ENCODE peak calls at places on chromosomes 3 and 15, in six cellular contexts. G is neuronal stem cell, R is fibroblast of lung, E is MM.1S, U is GM23248, P is adipocyte. N is an unnamed sample.

GRCh38 chr15:80087104-80087503 is 27.6 kb downstream of the ZFAND6 start:
- DNase-seq in G (no peak), R (no peak), E (no peak), U (no peak), P (peak; percentile 13), N (no peak)

GRCh38 chr3:116863842-116864626 is 154.5 kb downstream of the TUSC7 start:
- DNase-seq in G (peak; percentile 56), R (peak; percentile 42), E (peak; percentile 69), U (peak; percentile 64), P (peak; percentile 79), N (no peak)

GRCh38 chr15:47427463-47427862 is 289.8 kb upstream of the SEMA6D start:
- DNase-seq in G (no peak), R (peak; percentile 37), E (no peak), U (no peak), P (no peak), N (no peak)

GRCh38 chr3:148158210-148158609 is 539.5 kb upstream of the AGTR1 start:
- DNase-seq in G (no peak), R (peak; percentile 79), E (no peak), U (peak; percentile 67), P (peak; percentile 81), N (no peak)

GRCh38 chr15:67164401-67164791 is 90.1 kb downstream of the AAGAB start:
- DNase-seq in G (no peak), R (peak; percentile 56), E (no peak), U (no peak), P (no peak), N (no peak)

GRCh38 chr3:100725935-100726334 is 16.6 kb downstream of the TFG start:
- DNase-seq in G (no peak), R (no peak), E (no peak), U (no peak), P (no peak), N (no peak)

GRCh38 chr3:182911782-182912111 is 68.6 kb downstream of the DCUN1D1 start:
- DNase-seq in G (no peak), R (peak; percentile 19), E (no peak), U (no peak), P (no peak), N (no peak)

GRCh38 chr3:127851899-127852298 is 29.6 kb upstream of the MGLL start:
- DNase-seq in G (no peak), R (no peak), E (no peak), U (no peak), P (no peak), N (no peak)

GRCh38 chr3:102974333-102974732 is 539.5 kb downstream of the ZPLD1 start:
- DNase-seq in G (no peak), R (no peak), E (no peak), U (no peak), P (no peak), N (no peak)
- H3K9ac ChIP-seq in G (no peak overlapping the region), R (no peak overlapping the region), E (no peak overlapping the region), U (no peak overlapping the region), P (no peak overlapping the region), N (no peak overlapping the region)

GRCh38 chr3:9934993-9935392 is 1.4 kb downstream of the CRELD1 start:
- DNase-seq in G (no peak), R (no peak), E (no peak), U (no peak), P (no peak), N (no peak)
- H3K4me3 ChIP-seq in G (no peak overlapping the region), R (no peak overlapping the region), E (no peak overlapping the region), U (no peak overlapping the region), P (peak overlapping the region; percentile 89), N (peak overlapping the region; percentile 84)

GRCh38 chr3:89314454-89314853 is 207.0 kb downstream of the EPHA3 start:
- DNase-seq in G (no peak), R (peak; percentile 58), E (peak; percentile 31), U (peak; percentile 79), P (peak; percentile 55), N (no peak)

GRCh38 chr3:89320186-89320585 is 212.8 kb downstream of the EPHA3 start:
- DNase-seq in G (no peak), R (no peak), E (no peak), U (no peak), P (no peak), N (no peak)

GRCh38 chr3:89312141-89312540 is 204.7 kb downstream of the EPHA3 start:
- DNase-seq in G (no peak), R (no peak), E (no peak), U (no peak), P (no peak), N (no peak)

GRCh38 chr3:89315750-89316149 is 208.3 kb downstream of the EPHA3 start:
- DNase-seq in G (no peak), R (peak; percentile 75), E (no peak), U (no peak), P (no peak), N (no peak)
- H3K36me3 ChIP-seq in G (no peaks in the 10 kb centered on the region), R (no peaks in the 10 kb centered on the region), E (no peaks in the 10 kb centered on the region), U (no peaks in the 10 kb centered on the region), P (no peaks in the 10 kb centered on the region), N (no peaks in the 10 kb centered on the region)

GRCh38 chr3:22981176-22981575 is 222.0 kb upstream of the UBE2E2 start:
- DNase-seq in G (no peak), R (no peak), E (no peak), U (no peak), P (no peak), N (no peak)

GRCh38 chr3:22977650-22978289 is 225.4 kb upstream of the UBE2E2 start:
- DNase-seq in G (no peak), R (no peak), E (peak; percentile 53), U (no peak), P (no peak), N (no peak)

GRCh38 chr3:22981861-22982260 is 221.3 kb upstream of the UBE2E2 start:
- DNase-seq in G (no peak), R (no peak), E (no peak), U (no peak), P (no peak), N (no peak)

GRCh38 chr3:22979581-22979980 is 223.5 kb upstream of the UBE2E2 start:
- DNase-seq in G (no peak), R (no peak), E (peak; percentile 30), U (no peak), P (peak; percentile 32), N (no peak)

DNA sequence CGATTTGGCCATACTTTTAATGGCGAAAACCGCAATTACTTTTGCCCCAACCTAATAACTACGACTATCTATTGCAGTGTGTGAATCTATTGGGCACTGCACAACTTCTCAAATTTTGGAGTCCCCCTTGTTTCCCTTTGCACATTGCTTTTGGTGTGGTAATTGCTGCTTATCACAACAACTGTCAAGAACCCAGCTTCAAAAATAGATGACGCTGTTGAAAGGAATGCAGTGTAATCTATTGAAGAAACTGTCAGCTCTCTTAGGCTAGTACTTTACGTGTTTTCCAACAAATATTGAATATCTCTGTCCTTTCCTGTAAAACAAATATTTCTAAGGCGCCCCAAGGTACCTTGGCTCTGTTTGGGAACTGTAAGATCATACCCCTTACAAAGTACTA is 222.8 kb upstream of the UBE2E2 start:
- DNase-seq in G (no peak), R (peak; percentile 59), E (no peak), U (no peak), P (peak; percentile 28), N (no peak)
- H3K9ac ChIP-seq in G (no peak overlapping the region), R (no peak overlapping the region), E (no peak overlapping the region), U (no peak overlapping the region), P (no peak overlapping the region), N (no peak overlapping the region)

GRCh38 chr15:89666147-89666857 is 11.0 kb upstream of the KIF7 start:
- DNase-seq in G (no peak), R (no peak), E (no peak), U (no peak), P (no peak), N (no peak)
- H3K4me3 ChIP-seq in G (no peak overlapping the region), R (peak overlapping the region; percentile 13), E (peak overlapping the region; percentile 57), U (peak overlapping the region; percentile 53), P (peak overlapping the region; percentile 59), N (peak overlapping the region; percentile 30)

DNA sequence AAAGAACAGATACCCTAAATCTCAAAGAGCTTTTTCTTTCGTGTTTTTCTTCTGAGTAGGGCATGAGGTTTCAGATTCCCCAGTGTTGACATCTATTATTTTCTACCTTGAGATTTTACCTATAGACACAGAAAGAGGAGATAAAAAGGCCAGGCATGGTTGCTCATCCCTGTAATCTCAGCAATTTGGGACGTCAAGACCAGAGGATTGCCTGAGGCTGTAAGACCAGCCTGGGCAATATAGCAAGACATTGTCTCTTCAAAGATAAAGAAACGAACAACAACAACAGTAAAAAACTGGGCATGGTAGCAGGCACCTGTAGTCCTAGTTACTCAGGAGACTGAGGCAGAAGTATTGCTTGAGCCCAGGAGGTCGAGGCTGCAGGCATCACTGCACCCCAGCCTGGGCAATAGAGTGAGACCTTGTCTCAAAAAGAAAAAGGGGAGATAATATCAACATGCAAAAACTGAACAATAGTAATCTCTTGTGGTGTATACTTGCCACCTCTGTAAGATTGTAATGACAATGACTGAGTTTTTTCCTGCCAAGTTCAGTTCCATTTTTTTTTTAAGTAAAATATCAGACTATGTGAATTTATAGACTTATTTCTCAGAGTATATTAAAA is 71.3 kb downstream of the MBNL1 start:
- DNase-seq in G (no peak), R (no peak), E (no peak), U (no peak), P (no peak), N (no peak)
- H3K36me3 ChIP-seq in G (no peaks in the 10 kb centered on the region), R (peaks cover 1% of the 10 kb centered on the region), E (peaks cover 11% of the 10 kb centered on the region), U (peaks cover 29% of the 10 kb centered on the region), P (peaks cover 42% of the 10 kb centered on the region), N (no peaks in the 10 kb centered on the region)

GRCh38 chr3:71153753-71154152 is 429.8 kb downstream of the FOXP1 start:
- DNase-seq in G (no peak), R (no peak), E (no peak), U (no peak), P (peak; percentile 13), N (no peak)
- H3K9ac ChIP-seq in G (no peak overlapping the region), R (no peak overlapping the region), E (no peak overlapping the region), U (no peak overlapping the region), P (no peak overlapping the region), N (no peak overlapping the region)

DNA sequence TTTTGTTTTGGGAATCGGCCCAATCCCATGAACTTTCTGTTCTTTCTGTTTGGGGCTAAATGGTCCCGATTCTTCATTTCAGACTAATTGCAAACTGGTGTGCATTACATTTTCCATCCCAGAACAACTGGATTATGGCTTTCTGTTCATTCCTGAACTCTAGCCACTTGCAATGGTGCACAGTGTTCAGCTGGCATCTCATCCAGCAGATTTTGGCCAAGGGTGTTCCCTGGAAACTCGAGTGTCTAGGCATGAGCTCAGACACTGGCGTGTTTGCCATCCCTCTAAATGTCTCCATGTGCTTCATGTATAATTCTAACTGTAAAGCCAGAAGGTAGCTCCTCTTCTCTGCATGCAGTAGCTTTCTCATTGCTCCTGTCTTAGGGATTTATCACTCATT is 97.1 kb upstream of the MYZAP start:
- DNase-seq in G (no peak), R (no peak), E (no peak), U (no peak), P (no peak), N (no peak)
- H3K4me3 ChIP-seq in G (no peak overlapping the region), R (no peak overlapping the region), E (no peak overlapping the region), U (no peak overlapping the region), P (no peak overlapping the region), N (no peak overlapping the region)

GRCh38 chr15:60372223-60372622 is 25.6 kb downstream of the ANXA2 start:
- DNase-seq in G (no peak), R (no peak), E (no peak), U (peak; percentile 52), P (no peak), N (no peak)
- H3K36me3 ChIP-seq in G (no peaks in the 10 kb centered on the region), R (peaks cover 28% of the 10 kb centered on the region), E (peaks cover 9% of the 10 kb centered on the region), U (peaks cover 70% of the 10 kb centered on the region), P (peaks cover 70% of the 10 kb centered on the region), N (no peaks in the 10 kb centered on the region)

GRCh38 chr3:123021388-123021787 is 6.2 kb downstream of the SEMA5B start:
- DNase-seq in G (no peak), R (no peak), E (no peak), U (no peak), P (no peak), N (no peak)
- H3K9ac ChIP-seq in G (no peak overlapping the region), R (no peak overlapping the region), E (no peak overlapping the region), U (no peak overlapping the region), P (no peak overlapping the region), N (no peak overlapping the region)